ENCODE peak calls at places on chromosomes 5 and 9, in seven cellular contexts. O, Q, T, V, Y, U and J are unnamed samples.

GRCh38 chr5:1432296-1432695 is 12.9 kb downstream of the SLC6A3 start:
- DNase-seq in O (no peak), Q (no peak), T (no peak), V (no peak), Y (no peak), U (no peak), J (no peak)

GRCh38 chr5:63070001-63070400 is 491.4 kb downstream of the LRRC70 start:
- DNase-seq in O (no peak), Q (no peak), T (no peak), V (no peak), Y (no peak), U (peak; percentile 70), J (no peak)

GRCh38 chr9:22124263-22125011 is 115.3 kb upstream of the CDKN2B start:
- DNase-seq in O (no peak), Q (no peak), T (no peak), V (no peak), Y (no peak), U (no peak), J (no peak)

GRCh38 chr5:92002875-92003274 is 619.8 kb upstream of the ARRDC3 start:
- DNase-seq in O (no peak), Q (no peak), T (no peak), V (no peak), Y (no peak), U (no peak), J (no peak)

GRCh38 chr9:104802110-104802509 is 38.2 kb downstream of the NIPSNAP3B start:
- DNase-seq in O (peak; percentile 18), Q (no peak), T (no peak), V (peak; percentile 81), Y (no peak), U (no peak), J (peak; percentile 12)

GRCh38 chr5:159864885-159865622 is 51.2 kb upstream of the ADRA1B start:
- DNase-seq in O (peak; percentile 94), Q (no peak), T (no peak), V (no peak), Y (no peak), U (no peak), J (no peak)

GRCh38 chr9:7436754-7437153 is 362.8 kb downstream of the DMAC1 start:
- DNase-seq in O (no peak), Q (no peak), T (no peak), V (no peak), Y (no peak), U (no peak), J (no peak)

GRCh38 chr9:129280236-129281231 is 102.5 kb upstream of the IER5L start:
- DNase-seq in O (no peak), Q (peak; percentile 9), T (no peak), V (no peak), Y (no peak), U (no peak), J (no peak)

GRCh38 chr9:101119206-101119819 is 90.8 kb downstream of the PLPPR1 start:
- DNase-seq in O (peak; percentile 0), Q (no peak), T (no peak), V (no peak), Y (peak; percentile 70), U (peak; percentile 76), J (peak; percentile 29)

GRCh38 chr5:83848928-83849327 is 128.3 kb upstream of the HAPLN1 start:
- DNase-seq in O (no peak), Q (no peak), T (no peak), V (no peak), Y (no peak), U (no peak), J (no peak)

GRCh38 chr5:145925803-145926202 is 10.6 kb upstream of the SH3RF2 start:
- DNase-seq in O (peak; percentile 86), Q (no peak), T (no peak), V (no peak), Y (no peak), U (no peak), J (no peak)

GRCh38 chr9:127493592-127494303 is 42.4 kb downstream of the LRSAM1 start:
- DNase-seq in O (no peak), Q (no peak), T (no peak), V (no peak), Y (no peak), U (no peak), J (no peak)

GRCh38 chr9:22045423-22045822 is 36.3 kb upstream of the CDKN2B start:
- DNase-seq in O (no peak), Q (no peak), T (no peak), V (no peak), Y (no peak), U (no peak), J (no peak)

GRCh38 chr9:75239176-75239575 is 150.9 kb downstream of the OSTF1 start:
- DNase-seq in O (peak; percentile 54), Q (no peak), T (no peak), V (no peak), Y (no peak), U (no peak), J (peak; percentile 56)

GRCh38 chr9:83238871-83239624 is 176.1 kb upstream of the RASEF start:
- DNase-seq in O (peak; percentile 35), Q (no peak), T (no peak), V (no peak), Y (peak; percentile 85), U (no peak), J (no peak)

GRCh38 chr5:187617-188451 is 3.5 kb upstream of the LRRC14B start:
- DNase-seq in O (no peak), Q (no peak), T (no peak), V (no peak), Y (no peak), U (no peak), J (no peak)

GRCh38 chr9:131738838-131739191 is 1.1 kb downstream of the RAPGEF1 start:
- DNase-seq in O (no peak), Q (no peak), T (no peak), V (no peak), Y (no peak), U (peak; percentile 31), J (no peak)

GRCh38 chr5:9196403-9197224 is 349.3 kb downstream of the SEMA5A start:
- DNase-seq in O (peak; percentile 79), Q (no peak), T (no peak), V (peak; percentile 80), Y (no peak), U (peak; percentile 95), J (peak; percentile 87)

GRCh38 chr5:170533383-170533782 is 29.6 kb downstream of the KCNIP1 start:
- DNase-seq in O (no peak), Q (no peak), T (no peak), V (no peak), Y (no peak), U (no peak), J (no peak)

GRCh38 chr9:35079041-35079425 is 709 bp downstream of the FANCG start:
- DNase-seq in O (no peak), Q (no peak), T (no peak), V (no peak), Y (no peak), U (peak; percentile 38), J (no peak)

GRCh38 chr9:35079426-35080341 is at the start of gene FANCG:
- DNase-seq in O (peak; percentile 88), Q (peak; percentile 69), T (peak; percentile 70), V (peak; percentile 95), Y (peak; percentile 94), U (peak; percentile 96), J (peak; percentile 91)

GRCh38 chr9:35075358-35075757 is 2.9 kb upstream of the VCP start:
- DNase-seq in O (no peak), Q (no peak), T (no peak), V (no peak), Y (no peak), U (no peak), J (no peak)

GRCh38 chr9:35076848-35077247 is 2.9 kb downstream of the FANCG start:
- DNase-seq in O (no peak), Q (no peak), T (no peak), V (no peak), Y (no peak), U (no peak), J (no peak)

GRCh38 chr9:35078066-35078465 is 1.7 kb downstream of the FANCG start:
- DNase-seq in O (no peak), Q (no peak), T (no peak), V (no peak), Y (no peak), U (no peak), J (no peak)
- H3K4me3 ChIP-seq in O (peak overlapping the region; percentile 84), Q (no peak overlapping the region), T (no peak overlapping the region), V (peak overlapping the region; percentile 77), Y (no peak overlapping the region), U (peak overlapping the region; percentile 64), J (peak overlapping the region; percentile 79)

DNA sequence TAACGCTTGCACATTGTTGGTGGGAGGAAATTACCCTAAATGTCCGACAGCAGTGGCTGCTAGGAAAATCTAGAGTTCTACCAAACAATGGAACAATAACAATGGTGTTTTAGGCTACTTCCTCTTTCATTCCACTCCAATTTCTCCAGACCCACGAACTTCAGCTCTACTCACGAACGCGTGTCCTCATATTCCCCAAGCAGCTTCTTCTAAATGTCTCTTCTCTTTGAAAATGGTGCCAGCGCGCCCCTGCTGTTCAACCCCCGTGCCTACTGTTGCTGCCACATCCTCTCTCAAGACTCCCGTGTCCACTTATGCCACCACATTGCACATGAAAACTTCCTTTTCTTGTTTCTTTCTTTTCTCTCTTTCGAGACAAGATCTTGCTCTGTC is 25.6 kb downstream of the OR2V2 start:
- DNase-seq in O (no peak), Q (no peak), T (no peak), V (no peak), Y (no peak), U (no peak), J (no peak)
- TF ChIP-seq CTCF in O (no peak), Q (no peak), T (no peak), V (no peak), Y (no peak), U (peak; percentile 34), J (peak; percentile 43)

GRCh38 chr5:45695011-45695667 is 1.0 kb downstream of the HCN1 start:
- DNase-seq in O (no peak), Q (no peak), T (no peak), V (no peak), Y (peak; percentile 63), U (peak; percentile 39), J (no peak)

GRCh38 chr5:45694255-45694834 is 1.8 kb downstream of the HCN1 start:
- DNase-seq in O (no peak), Q (no peak), T (no peak), V (peak; percentile 1), Y (peak; percentile 75), U (peak; percentile 53), J (no peak)

GRCh38 chr5:45695680-45696093 is 493 bp downstream of the HCN1 start:
- DNase-seq in O (no peak), Q (no peak), T (no peak), V (no peak), Y (peak; percentile 34), U (no peak), J (no peak)

GRCh38 chr5:45697211-45697610 is 1.0 kb upstream of the HCN1 start:
- DNase-seq in O (no peak), Q (no peak), T (no peak), V (no peak), Y (no peak), U (no peak), J (no peak)

GRCh38 chr5:45696206-45696836 is at the start of gene HCN1:
- DNase-seq in O (peak; percentile 42), Q (peak; percentile 33), T (no peak), V (peak; percentile 76), Y (peak; percentile 96), U (peak; percentile 94), J (peak; percentile 37)
- H3K4me3 ChIP-seq in O (no peak within 1 kb of the TSS), Q (peak within 1 kb of the TSS; percentile 60), T (no peak within 1 kb of the TSS), V (no peak within 1 kb of the TSS), Y (peak within 1 kb of the TSS; percentile 91), U (peak within 1 kb of the TSS; percentile 59), J (no peak within 1 kb of the TSS)

DNA sequence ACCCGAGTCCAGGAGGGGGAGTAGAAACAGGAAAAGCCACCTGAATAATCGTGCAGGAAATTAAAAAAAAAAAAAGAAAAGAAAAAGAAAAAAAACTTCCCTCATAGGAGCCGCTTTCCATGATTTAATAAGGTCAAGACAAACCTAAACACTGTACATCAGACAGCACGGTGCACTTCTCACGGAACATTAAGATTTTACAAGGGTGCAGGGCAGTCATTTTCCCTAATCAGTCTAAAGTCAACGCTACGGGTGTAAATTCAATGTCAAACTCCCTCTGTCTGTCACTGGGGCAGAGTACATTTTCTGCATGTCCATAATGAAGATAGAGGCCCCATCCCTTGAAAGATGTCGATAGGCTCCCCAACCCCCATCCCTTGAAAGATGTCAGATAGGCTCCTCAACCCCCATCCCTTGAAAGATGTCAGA is 139.7 kb downstream of the TSSK1B start:
- DNase-seq in O (no peak), Q (no peak), T (no peak), V (no peak), Y (no peak), U (no peak), J (no peak)
- TF ChIP-seq CTCF in O (peak; percentile 2), Q (no peak), T (no peak), V (peak; percentile 14), Y (no peak), U (no peak), J (no peak)